ENCODE peak calls at places on chromosomes 11 and 22, in four cellular contexts. J is putamen, H is HEK293T, T is ACHN. D is an unnamed sample.

GRCh38 chr22:45181766-45182165 is 18.0 kb downstream of the NUP50 start:
- DNase-seq in T (no peak), J (no peak), H (no peak), D (no peak)

GRCh38 chr22:19473578-19473977 is 5.4 kb downstream of the UFD1 start:
- DNase-seq in T (no peak), J (no peak), H (no peak), D (no peak)

GRCh38 chr11:13578514-13579140 is 82.8 kb upstream of the PTH start:
- DNase-seq in J (no peak), H (no peak), T (no peak), D (no peak)

GRCh38 chr22:31753005-31753633 is 700 bp upstream of the DEPDC5 start:
- DNase-seq in T (peak), H (peak), J (no peak), D (peak)

GRCh38 chr11:10605941-10606381 is 37.5 kb upstream of the LYVE1 start:
- DNase-seq in H (peak), J (no peak), T (no peak), D (no peak)

GRCh38 chr11:117478126-117478856 is 150.6 kb downstream of the CEP164 start:
- DNase-seq in H (no peak), J (no peak), T (no peak), D (no peak)

GRCh38 chr11:64877390-64878222 is 815 bp downstream of the EHD1 start:
- DNase-seq in H (no peak), J (no peak), T (no peak), D (no peak)

GRCh38 chr11:114261791-114262190 is 34.4 kb upstream of the NNMT start:
- DNase-seq in J (no peak), T (no peak), H (no peak), D (no peak)

GRCh38 chr22:48679656-48680555 is 1147.8 kb downstream of the BRD1 start:
- DNase-seq in H (no peak), T (no peak), J (no peak), D (no peak)